ENCODE peak calls at places on chromosomes 11 and 22, in ten cellular contexts. L is lung, J is A549, Y is left lung, I is transverse colon, A is astrocyte, Q is pancreas, M is adrenal gland, B is kidney, O is OCI-LY7. W is an unnamed sample. For H3K4me1, the result is how much of the 10 kb centered on the place peaks cover.

GRCh38 chr11:134120921-134121526 is 52.2 kb downstream of the JAM3 start:
- DNase-seq in J (no peak), M (no peak), B (peak), O (no peak), A (peak), Y (no peak), L (no peak), I (no peak), Q (no peak), W (peak)

GRCh38 chr11:59158206-59159068 is 13.5 kb upstream of the DTX4 start:
- DNase-seq in O (peak), A (peak), B (no peak), M (peak), Q (no peak), J (peak), L (peak), I (peak), Y (no peak), W (no peak)

GRCh38 chr11:119671561-119672015 is 57.4 kb downstream of the NECTIN1 start:
- DNase-seq in B (no peak), Y (no peak), A (peak), O (no peak), J (no peak), I (no peak), L (no peak), M (no peak), Q (no peak), W (peak)

GRCh38 chr11:60169264-60169915 is 13.5 kb downstream of the MS4A6A start:
- DNase-seq in B (no peak), J (peak), Y (no peak), Q (peak), I (peak), O (peak), A (peak), L (no peak), M (no peak), W (no peak)

GRCh38 chr11:12524865-12525264 is 147.5 kb downstream of the PARVA start:
- DNase-seq in M (no peak), A (no peak), Y (no peak), Q (no peak), I (no peak), B (no peak), L (no peak), J (no peak), O (no peak), W (no peak)

GRCh38 chr22:18057568-18058209 is 20.1 kb upstream of the PEX26 start:
- DNase-seq in A (peak), I (peak), O (peak), Y (peak), Q (peak), M (peak), J (peak), L (peak), B (no peak), W (no peak)

GRCh38 chr22:32202539-32203180 is 2.2 kb downstream of the RFPL2 start:
- DNase-seq in L (peak), Y (peak), A (peak), O (peak), I (peak), Q (peak), M (no peak), B (no peak), J (peak), W (peak)

GRCh38 chr11:1744137-1744878 is 6.1 kb downstream of the IFITM10 start:
- DNase-seq in Y (peak), O (no peak), M (peak), L (no peak), J (no peak), Q (no peak), B (peak), I (no peak), A (no peak), W (no peak)

GRCh38 chr11:11173316-11174025 is 179.6 kb downstream of the CSNK2A3 start:
- DNase-seq in L (no peak), B (no peak), I (no peak), A (no peak), Y (no peak), M (no peak), O (no peak), J (no peak), Q (no peak), W (no peak)

GRCh38 chr11:93842461-93842860 is 8.0 kb downstream of the VSTM5 start:
- DNase-seq in J (no peak), B (no peak), A (peak), M (peak), I (peak), Y (no peak), Q (no peak), O (no peak), L (no peak), W (no peak)

GRCh38 chr11:58286249-58286648 is 18.2 kb upstream of the OR10W1 start:
- DNase-seq in Y (no peak), M (no peak), L (no peak), A (peak), J (peak), I (peak), B (no peak), O (peak), Q (no peak), W (no peak)

GRCh38 chr11:82683029-82683428 is 50.6 kb downstream of the FAM181B start:
- DNase-seq in L (no peak), A (no peak), Q (no peak), I (no peak), O (no peak), Y (no peak), J (no peak), M (no peak), B (no peak), W (peak)

GRCh38 chr22:23058481-23059336 is 11.6 kb upstream of the GNAZ start:
- DNase-seq in B (peak), M (no peak), Y (no peak), Q (no peak), O (no peak), L (no peak), J (no peak), A (no peak), I (no peak), W (no peak)

GRCh38 chr11:110468095-110468494 is 38.3 kb downstream of the FDX1 start:
- DNase-seq in A (no peak), Q (no peak), M (no peak), O (no peak), B (no peak), J (no peak), I (no peak), L (no peak), Y (no peak), W (no peak)

GRCh38 chr11:79101736-79102135 is 339.1 kb downstream of the TENM4 start:
- DNase-seq in M (no peak), L (no peak), Y (no peak), O (no peak), A (no peak), B (no peak), J (no peak), Q (no peak), I (no peak), W (no peak)

GRCh38 chr11:72812604-72812967 is 1.6 kb upstream of the ATG16L2 start:
- DNase-seq in Y (no peak), L (no peak), O (peak), A (no peak), B (no peak), M (no peak), J (no peak), Q (no peak), I (no peak), W (no peak)

GRCh38 chr22:37559901-37560681 is at the start of gene CDC42EP1:
- DNase-seq in B (peak), O (no peak), A (peak), L (no peak), J (no peak), Q (peak), M (peak), I (peak), Y (peak), W (peak)

GRCh38 chr11:101707477-101707876 is 123.7 kb upstream of the TRPC6 start:
- DNase-seq in B (no peak), I (no peak), M (no peak), Y (no peak), L (no peak), Q (no peak), O (no peak), J (no peak), A (no peak), W (no peak)

GRCh38 chr11:62592989-62593421 is 1.7 kb upstream of the TUT1 start:
- DNase-seq in L (no peak), Y (no peak), A (no peak), Q (no peak), B (no peak), J (no peak), I (no peak), O (no peak), M (no peak), W (no peak)

GRCh38 chr22:19707347-19708322 is 6.7 kb upstream of the SEPTIN5 start:
- DNase-seq in Y (no peak), J (no peak), O (no peak), Q (no peak), B (peak), M (no peak), L (no peak), A (no peak), I (no peak), W (no peak)

GRCh38 chr11:1088927-1089737 is 14.5 kb downstream of the MUC2 start:
- DNase-seq in I (no peak), J (no peak), A (no peak), Q (peak), Y (no peak), L (no peak), M (no peak), B (peak), O (no peak), W (peak)

GRCh38 chr11:46050065-46050464 is 71.2 kb downstream of the PHF21A start:
- DNase-seq in J (no peak), A (peak), Q (no peak), Y (peak), I (peak), B (no peak), L (peak), O (no peak), M (peak), W (no peak)

GRCh38 chr11:73982595-73982989 is at the start of gene UCP2:
- DNase-seq in O (peak), M (peak), L (peak), Y (peak), Q (peak), A (no peak), J (peak), B (peak), I (peak), W (peak)

GRCh38 chr22:32413715-32414114 is 1.7 kb upstream of the RTCB start:
- DNase-seq in Y (no peak), L (no peak), B (no peak), J (peak), Q (no peak), A (peak), I (no peak), O (peak), M (no peak), W (no peak)

GRCh38 chr11:133945087-133945974 is 11.4 kb downstream of the IGSF9B start:
- DNase-seq in O (no peak), M (peak), Q (no peak), L (no peak), Y (no peak), B (peak), A (peak), J (no peak), I (no peak), W (peak)

GRCh38 chr11:67024966-67025365 is 2.0 kb downstream of the SYT12 start:
- DNase-seq in L (no peak), I (no peak), A (no peak), J (no peak), B (no peak), M (no peak), O (no peak), Y (no peak), Q (no peak), W (no peak)

GRCh38 chr11:61639816-61640443 is 40.3 kb upstream of the DAGLA start:
- DNase-seq in L (no peak), Y (no peak), B (no peak), O (no peak), J (no peak), Q (no peak), A (peak), M (peak), I (no peak), W (no peak)

GRCh38 chr11:67572747-67573419 is 10.7 kb upstream of the GSTP1 start:
- DNase-seq in Q (peak), I (peak), J (no peak), L (peak), Y (peak), O (peak), M (peak), B (no peak), A (peak), W (peak)

GRCh38 chr11:125423247-125423849 is 72.7 kb downstream of the FEZ1 start:
- DNase-seq in A (no peak), I (no peak), B (peak), Q (no peak), J (peak), O (peak), Y (no peak), L (no peak), M (no peak), W (no peak)
- TF ChIP-seq CTCF in A (peak), I (no peak), B (no peak), Q (no peak), J (peak), O (peak), Y (no peak), L (no peak), M (no peak), W (peak)

GRCh38 chr11:64872790-64873488 is 5.5 kb downstream of the EHD1 start:
- DNase-seq in Y (no peak), O (peak), Q (no peak), J (no peak), L (no peak), M (no peak), B (no peak), I (peak), A (no peak), W (no peak)
- H3K4me3 ChIP-seq in Y (no peak), O (peak), Q (no peak), J (no peak), L (no peak), M (no peak), B (peak), I (no peak), A (no peak), W (no peak)

DNA sequence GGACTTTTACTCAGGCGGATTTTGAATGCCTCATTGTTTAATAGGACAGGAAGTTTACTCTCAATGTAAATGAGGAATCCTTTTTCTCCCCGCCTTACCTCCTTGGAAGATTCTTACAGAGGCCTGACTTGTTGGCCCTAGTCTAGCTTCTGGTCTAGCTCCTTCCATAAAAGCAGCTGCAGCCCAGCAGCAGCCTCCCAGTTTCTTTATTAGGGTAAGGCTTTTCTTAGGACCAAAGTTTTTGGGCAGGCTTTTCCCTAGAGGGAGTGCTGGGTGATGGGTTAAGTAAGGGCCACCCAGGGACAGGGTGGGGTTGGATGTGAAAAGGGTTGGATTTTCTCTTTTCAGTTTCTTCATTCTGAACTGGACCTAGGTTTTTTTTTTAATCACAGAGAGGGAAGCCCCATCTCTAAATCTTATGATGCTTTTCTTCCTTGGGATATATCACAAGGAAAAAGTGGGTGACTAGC is 49.7 kb downstream of the LIF start:
- DNase-seq in J (no peak), Q (no peak), O (no peak), L (no peak), A (no peak), I (no peak), M (no peak), B (no peak), Y (no peak), W (no peak)
- H3K4me1 ChIP-seq in J (half or more), Q (under half), O (under half), L (under half), A (under half), I (under half), M (under half), B (under half), Y (half or more), W (under half)

GRCh38 chr11:44766112-44766971 is 39.6 kb downstream of the TSPAN18 start:
- DNase-seq in B (no peak), I (no peak), Y (no peak), L (no peak), A (peak), J (no peak), Q (peak), M (peak), O (no peak), W (peak)
- TF ChIP-seq CTCF in B (no peak), I (no peak), Y (no peak), L (no peak), A (no peak), J (no peak), Q (no peak), M (no peak), O (no peak), W (no peak)